ENCODE peak calls at places on chromosomes 6 and 20, in four cellular contexts. J is K562, P is H1, U is HepG2. X is an unnamed sample.

GRCh38 chr6:113672691-113673149 is 184.4 kb upstream of the MARCKS start:
- DNase-seq in J (no peak), P (no peak), U (peak), X (peak)

GRCh38 chr20:21323640-21324039 is 20.5 kb downstream of the XRN2 start:
- DNase-seq in U (no peak), P (no peak), J (peak), X (no peak)

GRCh38 chr6:110190726-110191125 is 10.5 kb downstream of the CDC40 start:
- DNase-seq in J (no peak), U (no peak), P (no peak), X (no peak)

GRCh38 chr6:89928604-89929003 is 34.3 kb downstream of the GJA10 start:
- DNase-seq in P (no peak), J (no peak), U (no peak), X (no peak)

GRCh38 chr6:1796706-1797529 is 187.2 kb downstream of the FOXC1 start:
- DNase-seq in P (no peak), U (no peak), J (no peak), X (no peak)

GRCh38 chr6:135251964-135252429 is 70.9 kb downstream of the MYB start:
- DNase-seq in J (no peak), U (peak), P (no peak), X (no peak)

GRCh38 chr6:52016918-52017748 is 70.3 kb downstream of the PKHD1 start:
- DNase-seq in U (no peak), P (no peak), J (no peak), X (peak)

GRCh38 chr6:149147939-149148718 is 169.4 kb upstream of the TAB2 start:
- DNase-seq in J (no peak), U (no peak), P (no peak), X (no peak)

GRCh38 chr20:15708984-15709598 is 864.2 kb downstream of the KIF16B start:
- DNase-seq in U (peak), P (peak), J (peak), X (peak)

GRCh38 chr6:37517411-37517812 is 17.7 kb upstream of the CCDC167 start:
- DNase-seq in P (no peak), J (no peak), U (no peak), X (no peak)

GRCh38 chr6:149225946-149226345 is 91.6 kb upstream of the TAB2 start:
- DNase-seq in P (no peak), U (no peak), J (no peak), X (no peak)

GRCh38 chr20:62355527-62356142 is 11.5 kb downstream of the LAMA5 start:
- DNase-seq in J (no peak), U (peak), P (no peak), X (no peak)

GRCh38 chr6:31615748-31616147 is 714 bp downstream of the AIF1 start:
- DNase-seq in J (peak), U (no peak), P (no peak), X (no peak)

GRCh38 chr6:108260126-108260808 is 573 bp downstream of the SNX3 start:
- DNase-seq in J (peak), P (no peak), U (no peak), X (no peak)

GRCh38 chr20:24720957-24721356 is 228.1 kb upstream of the CST7 start:
- DNase-seq in P (no peak), U (no peak), J (no peak), X (no peak)

GRCh38 chr20:35404614-35405259 is 7.0 kb downstream of the UQCC1 start:
- DNase-seq in P (no peak), U (no peak), J (no peak), X (no peak)

GRCh38 chr6:131657630-131658111 is 20.6 kb downstream of the ENPP3 start:
- DNase-seq in P (no peak), U (no peak), J (no peak), X (no peak)

GRCh38 chr6:54516331-54516730 is 208.1 kb downstream of the TINAG start:
- DNase-seq in P (no peak), U (no peak), J (no peak), X (no peak)

GRCh38 chr20:20872420-20872819 is 160.0 kb upstream of the RALGAPA2 start:
- DNase-seq in U (no peak), P (no peak), J (no peak), X (no peak)

GRCh38 chr20:16624106-16624505 is 50.9 kb upstream of the KIF16B start:
- DNase-seq in J (no peak), U (peak), P (no peak), X (no peak)

GRCh38 chr6:166760288-166760687 is 133.2 kb upstream of the RPS6KA2 start:
- DNase-seq in P (no peak), J (no peak), U (no peak), X (no peak)

GRCh38 chr6:161138545-161139303 is 135.1 kb downstream of the AGPAT4 start:
- DNase-seq in P (no peak), U (no peak), J (no peak), X (no peak)

GRCh38 chr20:61980647-61981583 is 84.8 kb downstream of the TAF4 start:
- DNase-seq in J (peak), P (no peak), U (peak), X (peak)

GRCh38 chr20:19838495-19838894 is 80.4 kb downstream of the RIN2 start:
- DNase-seq in J (no peak), P (no peak), U (no peak), X (no peak)

GRCh38 chr20:5510446-5510845 is 193.7 kb upstream of the PROKR2 start:
- DNase-seq in P (peak), J (no peak), U (no peak), X (no peak)

GRCh38 chr20:52242237-52243230 is 51.0 kb upstream of the ZFP64 start:
- DNase-seq in U (no peak), P (no peak), J (peak), X (peak)

GRCh38 chr6:111260570-111261298 is 173.4 kb downstream of the SLC16A10 start:
- DNase-seq in U (no peak), P (no peak), J (peak), X (no peak)

GRCh38 chr6:13030421-13030820 is 297.9 kb downstream of the TBC1D7 start:
- DNase-seq in U (no peak), P (no peak), J (no peak), X (no peak)

GRCh38 chr20:48787861-48788375 is 39.9 kb downstream of the PREX1 start:
- DNase-seq in J (no peak), P (no peak), U (peak), X (no peak)

GRCh38 chr6:88165087-88165876 is 865 bp downstream of the CNR1 start:
- DNase-seq in U (no peak), J (no peak), P (no peak), X (no peak)

GRCh38 chr6:133752129-133752528 is 136.8 kb upstream of the TCF21 start:
- DNase-seq in P (no peak), U (no peak), J (no peak), X (no peak)

GRCh38 chr6:33566182-33567084 is 13.6 kb downstream of the BAK1 start:
- DNase-seq in P (no peak), U (no peak), J (peak), X (no peak)

GRCh38 chr20:46011631-46012482 is 3.1 kb downstream of the MMP9 start:
- DNase-seq in U (peak), J (peak), P (peak), X (peak)

GRCh38 chr20:51934301-51935002 is 132.1 kb upstream of the SALL4 start:
- DNase-seq in P (no peak), J (no peak), U (no peak), X (no peak)

GRCh38 chr6:25743868-25744267 is 10.7 kb upstream of the SLC17A4 start:
- DNase-seq in J (no peak), U (no peak), P (no peak), X (no peak)

DNA sequence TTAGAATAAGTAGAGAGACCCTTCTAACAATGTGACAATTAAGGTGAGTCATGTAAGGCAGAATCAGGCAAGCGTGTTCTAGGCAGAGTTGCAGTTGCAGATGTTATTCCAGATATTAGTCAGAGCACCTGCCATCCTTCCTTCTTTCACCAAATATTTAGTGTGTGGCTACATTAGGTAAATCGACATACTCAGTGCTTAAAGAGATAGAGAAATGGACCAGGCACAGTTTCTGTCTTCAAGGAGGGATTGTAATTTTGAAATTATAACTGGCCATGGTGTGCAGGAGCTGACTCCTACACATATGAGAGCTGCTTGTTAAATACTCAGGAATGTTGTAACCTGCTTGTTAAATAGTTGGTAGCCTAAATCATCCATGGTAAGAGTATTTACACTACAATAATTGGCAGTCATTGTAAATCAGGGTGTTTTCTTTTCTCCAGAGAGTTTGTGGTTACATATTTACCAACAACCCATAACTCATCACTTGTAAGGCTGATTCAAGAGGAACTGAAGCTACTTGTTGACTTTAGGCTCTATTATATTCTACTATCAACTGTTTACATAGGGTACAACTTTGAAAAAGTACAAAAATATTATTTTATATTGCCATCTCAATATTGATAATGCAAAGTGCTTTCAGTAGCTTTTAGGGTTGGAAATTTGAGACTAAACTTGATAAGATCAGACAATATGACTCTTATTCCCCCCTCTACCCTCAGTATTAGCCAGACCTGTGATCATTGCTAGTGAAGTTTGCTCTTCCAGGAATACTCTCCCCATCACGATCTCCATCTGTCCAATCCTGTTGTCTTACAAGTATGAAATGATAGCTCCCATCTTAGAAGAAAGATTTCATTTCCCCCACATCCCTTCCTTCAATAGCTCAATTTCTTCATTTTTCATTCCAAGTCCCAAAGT is 607.1 kb downstream of the COL12A1 start:
- DNase-seq in U (no peak), J (no peak), P (no peak), X (no peak)
- TF ChIP-seq GABPA in U (no peak), J (no peak), P (no peak), X (no peak)

GRCh38 chr6:4775591-4776492 is at the start of gene CDYL:
- DNase-seq in U (peak), P (peak), J (peak), X (peak)

GRCh38 chr6:4774296-4774695 is 1.9 kb upstream of the CDYL start:
- DNase-seq in U (no peak), J (no peak), P (no peak), X (no peak)

GRCh38 chr6:4776493-4776966 is 326 bp downstream of the CDYL start:
- DNase-seq in P (no peak), J (peak), U (peak), X (peak)

GRCh38 chr6:4774715-4775590 is 1.3 kb upstream of the CDYL start:
- DNase-seq in J (no peak), P (no peak), U (no peak), X (peak)

GRCh38 chr6:4772750-4773149 is 3.5 kb upstream of the CDYL start:
- DNase-seq in J (no peak), U (no peak), P (no peak), X (no peak)
- TF ChIP-seq GABPA in J (no peak), U (no peak), P (no peak), X (no peak)

DNA sequence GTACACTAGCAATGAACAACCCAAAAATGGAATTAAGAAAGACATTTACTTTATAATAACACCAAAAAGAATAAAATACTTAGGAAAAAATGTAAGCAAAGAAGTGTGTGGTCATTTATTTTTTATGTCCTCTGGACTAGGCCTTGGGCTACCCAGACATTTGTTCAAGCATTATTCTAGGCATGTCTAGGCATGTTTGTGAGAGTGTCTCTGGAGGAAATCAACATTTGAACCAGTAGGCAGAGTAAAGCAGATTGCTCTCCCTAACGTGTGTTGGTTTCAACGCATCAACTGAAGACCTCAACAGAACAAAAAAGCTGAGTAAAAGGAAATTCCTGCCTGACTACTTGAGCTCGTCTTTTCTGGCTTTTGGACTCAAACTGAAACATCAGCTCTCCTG is 84.5 kb downstream of the ANKEF1 start:
- DNase-seq in J (no peak), U (no peak), P (no peak), X (no peak)
- TF ChIP-seq GABPA in J (no peak), U (no peak), P (no peak), X (no peak)

DNA sequence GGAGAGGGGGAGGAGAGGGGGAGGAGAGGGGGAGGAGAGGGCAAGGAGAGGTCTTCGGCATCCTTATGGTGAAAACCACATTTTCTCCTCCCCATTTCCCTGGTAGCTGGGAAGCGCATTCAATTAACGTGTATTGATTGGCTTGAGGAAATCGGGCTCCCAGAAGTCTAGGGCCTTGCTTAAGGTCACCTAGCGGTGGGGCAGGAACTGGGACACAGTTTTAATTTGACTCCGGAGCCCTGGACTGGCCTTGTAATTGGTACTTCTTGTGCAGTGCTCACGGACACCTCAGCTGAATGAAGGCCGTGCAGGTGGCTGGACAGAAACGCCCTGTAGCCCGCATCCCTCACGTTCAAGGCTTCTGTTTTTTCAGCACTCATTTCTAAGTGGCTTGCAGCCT is 42.8 kb downstream of the CTCFL start:
- DNase-seq in J (no peak), P (no peak), U (no peak), X (no peak)
- TF ChIP-seq GABPA in J (no peak), P (no peak), U (no peak), X (no peak)

DNA sequence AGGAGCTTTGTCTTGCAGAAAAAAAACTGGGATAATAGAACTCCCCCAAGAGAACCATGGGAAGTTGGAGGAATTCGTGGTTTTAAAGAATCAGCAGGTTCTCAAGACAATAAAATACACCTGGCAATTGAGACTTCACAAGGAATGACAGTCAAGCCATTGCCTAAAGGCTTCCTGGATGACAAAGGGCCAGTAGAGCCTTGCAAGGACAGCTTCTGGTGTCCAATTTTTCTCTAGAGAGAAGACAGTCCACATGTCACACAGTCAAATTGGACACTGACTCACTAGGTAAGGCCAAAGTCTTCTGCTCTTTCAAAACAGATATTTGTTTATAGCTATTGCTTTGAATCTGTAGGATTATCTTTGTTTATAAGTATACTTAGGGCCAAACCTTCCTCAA is 80.3 kb upstream of the BMP5 start:
- DNase-seq in P (no peak), U (no peak), J (no peak), X (no peak)
- TF ChIP-seq GABPA in P (no peak), U (no peak), J (no peak), X (no peak)

X was measured in SK-N-SH.